ENCODE peak calls at places on chromosomes 1 and 21, in five cellular contexts. E is Calu3, J is ovary, O is brain microvascular endothelial cell, A is neural crest cell. I is an unnamed sample.

GRCh38 chr1:48931571-48932251 is 155.0 kb upstream of the BEND5 start:
- DNase-seq in A (no peak), E (peak; percentile 63), O (no peak), J (no peak), I (no peak)

GRCh38 chr1:193418745-193419058 is 232.3 kb upstream of the B3GALT2 start:
- DNase-seq in O (no peak), J (no peak), A (no peak), E (no peak), I (no peak)

GRCh38 chr1:67148516-67149178 is 13.9 kb upstream of the C1orf141 start:
- DNase-seq in J (no peak), O (no peak), E (peak; percentile 50), A (no peak), I (no peak)

GRCh38 chr1:52550447-52550846 is 2.4 kb downstream of the TUT4 start:
- DNase-seq in A (no peak), O (no peak), E (no peak), J (no peak), I (no peak)

GRCh38 chr1:167165948-167166702 is 54.6 kb upstream of the POU2F1 start:
- DNase-seq in O (peak; percentile 51), A (peak; percentile 46), E (no peak), J (no peak), I (peak; percentile 84)

GRCh38 chr1:92444351-92444750 is 42.4 kb downstream of the GFI1 start:
- DNase-seq in A (no peak), O (peak; percentile 60), E (no peak), J (no peak), I (no peak)

GRCh38 chr1:162093095-162093494 is 23.6 kb downstream of the NOS1AP start:
- DNase-seq in O (no peak), J (no peak), A (no peak), E (no peak), I (no peak)

GRCh38 chr1:54260810-54261209 is 60.8 kb downstream of the MRPL37 start:
- DNase-seq in J (no peak), O (no peak), A (no peak), E (no peak), I (no peak)

GRCh38 chr1:88736633-88737248 is 52.7 kb downstream of the PKN2 start:
- DNase-seq in O (peak; percentile 46), J (no peak), A (no peak), E (peak; percentile 66), I (no peak)

GRCh38 chr1:226627050-226627755 is 78.6 kb downstream of the STUM start:
- DNase-seq in E (no peak), O (no peak), J (peak; percentile 12), A (no peak), I (no peak)

GRCh38 chr1:209645574-209646452 is 6.4 kb downstream of the LAMB3 start:
- DNase-seq in A (no peak), J (no peak), E (no peak), O (no peak), I (no peak)

GRCh38 chr1:70353641-70354331 is 736 bp downstream of the ANKRD13C start:
- DNase-seq in J (no peak), E (peak; percentile 31), A (no peak), O (peak; percentile 74), I (peak; percentile 13)

GRCh38 chr1:185837711-185838110 is 103.5 kb downstream of the HMCN1 start:
- DNase-seq in A (no peak), J (no peak), O (no peak), E (no peak), I (no peak)

GRCh38 chr1:111202707-111203623 is 2.5 kb upstream of the DENND2D start:
- DNase-seq in J (no peak), O (no peak), E (no peak), A (no peak), I (no peak)

GRCh38 chr1:112284796-112285195 is 111.2 kb upstream of the CTTNBP2NL start:
- DNase-seq in E (no peak), A (no peak), J (no peak), O (no peak), I (no peak)

GRCh38 chr1:38779491-38779890 is 80.1 kb downstream of the RRAGC start:
- DNase-seq in O (no peak), J (no peak), E (no peak), A (no peak), I (no peak)

GRCh38 chr21:35398366-35398982 is 349.4 kb upstream of the RUNX1 start:
- DNase-seq in O (no peak), A (no peak), J (no peak), E (no peak), I (no peak)

GRCh38 chr1:200258447-200259375 is 151.1 kb downstream of the ZNF281 start:
- DNase-seq in A (no peak), J (no peak), E (peak; percentile 36), O (no peak), I (no peak)

GRCh38 chr1:107016376-107016978 is 40.0 kb upstream of the PRMT6 start:
- DNase-seq in E (no peak), J (no peak), A (no peak), O (no peak), I (no peak)

GRCh38 chr1:53187371-53187770 is 9.3 kb upstream of the CPT2 start:
- DNase-seq in O (no peak), A (no peak), E (no peak), J (no peak), I (no peak)

GRCh38 chr1:77039739-77040138 is 172.5 kb downstream of the ST6GALNAC5 start:
- DNase-seq in A (no peak), E (peak; percentile 29), J (peak; percentile 72), O (peak; percentile 94), I (no peak)

GRCh38 chr1:121558514-121558913 is 373.7 kb downstream of the SRGAP2C start:
- DNase-seq in A (no peak), E (no peak), J (no peak), O (peak; percentile 73), I (no peak)

GRCh38 chr1:7199077-7199779 is 414.0 kb downstream of the CAMTA1 start:
- DNase-seq in O (no peak), A (no peak), E (no peak), J (no peak), I (no peak)

GRCh38 chr1:154839691-154840090 is 30.4 kb downstream of the KCNN3 start:
- DNase-seq in A (no peak), E (no peak), O (no peak), J (no peak), I (peak; percentile 50)

GRCh38 chr1:39220900-39221870 is 16.7 kb downstream of the MACF1 start:
- DNase-seq in A (no peak), E (no peak), O (no peak), J (no peak), I (no peak)

GRCh38 chr1:14520514-14521163 is 77.8 kb upstream of the KAZN start:
- DNase-seq in E (no peak), A (no peak), J (no peak), O (no peak), I (no peak)

GRCh38 chr1:205809942-205810345 is 3.1 kb downstream of the SLC41A1 start:
- DNase-seq in J (no peak), E (no peak), A (no peak), O (no peak), I (no peak)

GRCh38 chr1:205812271-205812877 is 624 bp downstream of the SLC41A1 start:
- DNase-seq in J (peak; percentile 66), E (peak; percentile 8), A (peak; percentile 33), O (no peak), I (no peak)

GRCh38 chr1:205811660-205812059 is 1.3 kb downstream of the SLC41A1 start:
- DNase-seq in O (peak; percentile 5), A (no peak), J (no peak), E (no peak), I (no peak)

GRCh38 chr1:205809469-205809868 is 3.5 kb downstream of the SLC41A1 start:
- DNase-seq in A (no peak), O (no peak), E (no peak), J (no peak), I (no peak)

DNA sequence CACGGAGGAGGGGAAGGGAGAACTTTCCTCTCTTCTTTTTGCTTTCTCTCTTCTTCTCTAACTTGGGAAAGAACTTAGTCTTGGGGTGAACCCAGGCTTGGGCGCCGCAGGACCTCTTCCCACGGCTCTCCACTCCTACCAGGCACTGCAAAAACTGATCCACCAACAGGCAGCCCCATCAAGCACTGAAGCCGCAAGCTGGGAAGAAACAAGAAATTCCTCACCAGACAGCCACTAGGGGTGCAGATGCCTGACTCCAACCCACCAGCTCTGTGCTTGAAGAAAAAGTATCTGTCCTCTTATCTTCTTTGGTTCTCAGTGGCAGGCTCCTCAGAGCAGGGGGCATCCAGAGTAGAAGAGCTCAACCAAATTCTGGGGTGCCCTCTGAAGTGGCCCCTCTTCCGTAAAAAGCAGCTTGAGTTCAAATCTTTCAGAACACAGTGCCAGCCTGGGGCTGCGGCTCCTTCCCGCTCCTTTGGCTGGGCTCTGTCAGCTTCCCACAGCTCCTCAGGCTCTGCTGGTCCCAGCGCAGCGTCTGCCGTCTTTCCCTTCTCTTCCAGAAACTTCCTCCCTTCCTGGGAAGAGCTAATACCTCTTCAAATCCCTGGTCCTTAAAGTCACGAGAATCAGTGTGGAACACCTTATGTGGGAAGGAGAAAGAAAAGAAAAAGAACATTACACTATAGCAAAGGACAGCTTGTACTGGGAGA is 2.4 kb downstream of the SLC41A1 start:
- DNase-seq in E (no peak), J (no peak), A (no peak), O (peak; percentile 33), I (no peak)
- TF ChIP-seq CTCF in E (peak; percentile 16), J (no peak), A (peak; percentile 44), O (peak; percentile 70), I (no peak)

GRCh38 chr1:3453891-3454810 is at the start of gene ARHGEF16:
- DNase-seq in E (peak; percentile 89), A (peak; percentile 70), J (peak; percentile 49), O (peak; percentile 29), I (peak; percentile 79)

GRCh38 chr1:3454811-3455618 is 550 bp downstream of the ARHGEF16 start:
- DNase-seq in E (peak; percentile 66), A (peak; percentile 68), O (no peak), J (no peak), I (peak; percentile 84)

GRCh38 chr1:3452866-3453175 is 1.6 kb upstream of the ARHGEF16 start:
- DNase-seq in A (no peak), J (no peak), E (no peak), O (no peak), I (no peak)

GRCh38 chr1:3451994-3452865 is 2.2 kb upstream of the ARHGEF16 start:
- DNase-seq in O (no peak), A (no peak), J (no peak), E (no peak), I (no peak)

GRCh38 chr1:3453203-3453761 is 1.2 kb upstream of the ARHGEF16 start:
- DNase-seq in O (peak; percentile 51), A (peak; percentile 92), J (peak; percentile 66), E (peak; percentile 86), I (peak; percentile 91)
- TF ChIP-seq CTCF in O (peak; percentile 96), A (peak; percentile 96), J (peak; percentile 81), E (peak; percentile 84), I (peak; percentile 97)

GRCh38 chr1:168789501-168789900 is 60.5 kb upstream of the DPT start:
- DNase-seq in E (no peak), A (no peak), J (no peak), O (no peak), I (no peak)
- TF ChIP-seq CTCF in E (no peak), A (no peak), J (no peak), O (no peak), I (no peak)

GRCh38 chr1:182029002-182029378 is 32.5 kb downstream of the ZNF648 start:
- DNase-seq in J (no peak), A (no peak), E (no peak), O (no peak), I (no peak)

GRCh38 chr1:182032251-182032650 is 29.3 kb downstream of the ZNF648 start:
- DNase-seq in A (no peak), O (no peak), E (no peak), J (no peak), I (peak; percentile 14)

GRCh38 chr1:182035097-182035770 is 26.3 kb downstream of the ZNF648 start:
- DNase-seq in O (no peak), A (no peak), E (no peak), J (no peak), I (no peak)

GRCh38 chr1:182029379-182030331 is 31.9 kb downstream of the ZNF648 start:
- DNase-seq in O (peak; percentile 89), J (peak; percentile 99), E (peak; percentile 99), A (peak; percentile 96), I (peak; percentile 99)
- TF ChIP-seq CTCF in O (peak; percentile 18), J (no peak), E (peak; percentile 71), A (peak; percentile 68), I (peak; percentile 29)